ENCODE peak calls at places on chromosomes 4 and X, in eight cellular contexts. E is hepatocyte, X is neural progenitor cell, L is HCT116, I is OCI-LY7, T is PC-3, C is GM23338, H is SK-N-SH. D is an unnamed sample.

GRCh38 chr4:121668368-121669162 is 28.2 kb downstream of the ANXA5 start:
- DNase-seq in C (no peak), L (no peak), H (no peak), T (peak; percentile 59), I (no peak), E (no peak), X (no peak), D (no peak)

GRCh38 chr4:136400829-136401228 is 1131.5 kb downstream of the PCDH18 start:
- DNase-seq in H (peak; percentile 8), X (peak; percentile 54), E (no peak), L (no peak), I (no peak), C (peak; percentile 34), T (no peak), D (no peak)

GRCh38 chrX:122586831-122587230 is 597.2 kb upstream of the GRIA3 start:
- DNase-seq in E (no peak), X (no peak), T (no peak), C (no peak), I (no peak), H (no peak), L (no peak), D (no peak)

GRCh38 chr4:165294907-165295306 is 32.6 kb upstream of the MSMO1 start:
- DNase-seq in H (no peak), C (peak; percentile 18), T (no peak), X (peak; percentile 32), I (peak; percentile 77), E (no peak), L (no peak), D (no peak)

GRCh38 chr4:54277691-54278090 is 48.6 kb downstream of the PDGFRA start:
- DNase-seq in X (no peak), I (no peak), L (no peak), C (no peak), H (no peak), E (peak; percentile 38), T (peak; percentile 75), D (no peak)

GRCh38 chr4:116016201-116016600 is 902.8 kb upstream of the NDST4 start:
- DNase-seq in I (no peak), C (peak; percentile 12), H (no peak), X (no peak), T (peak; percentile 92), L (peak; percentile 18), E (no peak), D (peak; percentile 54)

GRCh38 chr4:113471141-113471860 is 290.2 kb downstream of the CAMK2D start:
- DNase-seq in E (no peak), C (no peak), X (no peak), H (no peak), L (no peak), I (no peak), T (no peak), D (no peak)

GRCh38 chrX:115894087-115894486 is 276.5 kb upstream of the AGTR2 start:
- DNase-seq in E (no peak), C (no peak), L (peak; percentile 2), X (peak; percentile 13), H (peak; percentile 62), I (no peak), T (peak; percentile 65), D (peak; percentile 39)

GRCh38 chr4:24274401-24275035 is 309.8 kb downstream of the DHX15 start:
- DNase-seq in L (no peak), H (no peak), I (no peak), C (no peak), E (no peak), T (peak; percentile 1), X (no peak), D (no peak)

GRCh38 chr4:36206586-36206985 is 37.7 kb downstream of the ARAP2 start:
- DNase-seq in C (no peak), T (no peak), H (no peak), I (no peak), L (no peak), E (no peak), X (no peak), D (no peak)

GRCh38 chrX:53287493-53288138 is 6.2 kb upstream of the IQSEC2 start:
- DNase-seq in T (peak; percentile 84), I (peak; percentile 18), X (no peak), E (peak; percentile 60), H (peak; percentile 79), C (no peak), L (peak; percentile 22), D (no peak)

GRCh38 chr4:185467101-185467500 is 4.4 kb downstream of the CCDC110 start:
- DNase-seq in L (no peak), I (no peak), X (no peak), T (no peak), H (no peak), C (no peak), E (no peak), D (no peak)

GRCh38 chrX:140860718-140861117 is 141.7 kb upstream of the SPANXB1 start:
- DNase-seq in H (no peak), E (no peak), X (no peak), I (no peak), L (no peak), C (no peak), T (no peak), D (no peak)

GRCh38 chrX:1448793-1449580 is 3.7 kb downstream of the ASMTL start:
- DNase-seq in C (no peak), E (no peak), L (no peak), H (no peak), X (no peak), I (no peak), T (no peak), D (no peak)

GRCh38 chr4:118353452-118353851 is 649 bp upstream of the PRSS12 start:
- DNase-seq in E (no peak), H (peak; percentile 26), T (peak; percentile 3), L (no peak), I (no peak), C (peak; percentile 27), X (peak; percentile 54), D (no peak)

GRCh38 chr4:133802741-133803140 is 398.8 kb downstream of the PABPC4L start:
- DNase-seq in H (no peak), C (no peak), L (no peak), T (peak; percentile 59), I (no peak), E (no peak), X (no peak), D (no peak)

GRCh38 chrX:74924449-74925209 is 623 bp downstream of the NEXMIF start:
- DNase-seq in H (peak; percentile 65), T (no peak), E (peak; percentile 63), X (peak; percentile 52), L (no peak), I (no peak), C (peak; percentile 50), D (peak; percentile 65)

GRCh38 chrX:153700967-153701366 is 13.2 kb downstream of the SLC6A8 start:
- DNase-seq in H (no peak), C (no peak), X (no peak), T (no peak), L (no peak), E (no peak), I (no peak), D (no peak)

GRCh38 chrX:153702350-153703035 is 14.8 kb downstream of the SLC6A8 start:
- DNase-seq in C (no peak), T (no peak), H (no peak), X (no peak), E (no peak), I (no peak), L (no peak), D (no peak)

GRCh38 chrX:153701706-153702105 is 14.0 kb downstream of the SLC6A8 start:
- DNase-seq in E (no peak), H (no peak), X (no peak), C (no peak), L (no peak), T (no peak), I (no peak), D (no peak)

GRCh38 chrX:153704021-153704526 is 16.3 kb downstream of the SLC6A8 start:
- DNase-seq in X (no peak), E (no peak), T (no peak), C (no peak), I (no peak), L (no peak), H (no peak), D (no peak)

DNA sequence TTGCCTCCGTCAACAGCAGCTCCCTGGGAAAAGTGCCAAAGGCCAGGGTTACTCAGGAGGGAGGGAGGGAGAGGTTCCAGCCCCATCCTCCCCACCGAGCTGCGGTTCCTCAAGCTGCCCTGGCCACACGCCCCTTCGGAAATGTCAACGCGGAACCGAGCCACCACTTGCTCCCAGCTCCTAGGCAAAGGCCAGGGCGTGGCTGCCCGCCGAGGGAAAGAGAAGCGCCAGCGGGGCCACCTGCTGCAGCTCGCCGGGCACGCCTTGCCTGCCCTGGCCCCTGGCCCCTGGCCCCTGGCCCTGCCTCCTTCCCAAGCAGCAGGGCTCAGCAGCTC is 15.3 kb downstream of the SLC6A8 start:
- DNase-seq in I (no peak), C (no peak), H (no peak), E (no peak), X (no peak), L (no peak), T (peak; percentile 72), D (no peak)
- H4K20me1 ChIP-seq in I (no peaks in the 10 kb centered on the region), C (no peaks in the 10 kb centered on the region), H (peaks cover 4% of the 10 kb centered on the region), E (no peaks in the 10 kb centered on the region), X (peaks cover 3% of the 10 kb centered on the region), L (no peaks in the 10 kb centered on the region), T (peaks cover 4% of the 10 kb centered on the region), D (no peaks in the 10 kb centered on the region)

GRCh38 chrX:66328950-66329596 is 165.0 kb downstream of the HEPH start:
- DNase-seq in I (no peak), E (no peak), C (no peak), T (no peak), H (no peak), L (no peak), X (no peak), D (no peak)
- TF ChIP-seq CTCF in I (no peak), E (no peak), C (no peak), T (no peak), H (no peak), L (no peak), X (no peak), D (no peak)

GRCh38 chr4:87068591-87069021 is 133.8 kb downstream of the AFF1 start:
- DNase-seq in E (peak; percentile 54), L (no peak), I (peak; percentile 53), T (no peak), C (no peak), H (peak; percentile 46), X (no peak), D (no peak)
- TF ChIP-seq EZH2phosphoT487 in E (no peak), L (no peak), I (no peak), T (no peak), C (no peak), H (no peak), X (no peak), D (no peak)

GRCh38 chrX:44881549-44881948 is 8.6 kb downstream of the KDM6A start:
- DNase-seq in L (no peak), X (no peak), H (no peak), I (no peak), T (no peak), C (no peak), E (no peak), D (no peak)
- H4K20me1 ChIP-seq in L (no peaks in the 10 kb centered on the region), X (peaks cover 43% of the 10 kb centered on the region), H (peaks cover 73% of the 10 kb centered on the region), I (no peaks in the 10 kb centered on the region), T (peaks cover 53% of the 10 kb centered on the region), C (peaks cover 12% of the 10 kb centered on the region), E (peaks cover 90% of the 10 kb centered on the region), D (peaks cover 6% of the 10 kb centered on the region)

DNA sequence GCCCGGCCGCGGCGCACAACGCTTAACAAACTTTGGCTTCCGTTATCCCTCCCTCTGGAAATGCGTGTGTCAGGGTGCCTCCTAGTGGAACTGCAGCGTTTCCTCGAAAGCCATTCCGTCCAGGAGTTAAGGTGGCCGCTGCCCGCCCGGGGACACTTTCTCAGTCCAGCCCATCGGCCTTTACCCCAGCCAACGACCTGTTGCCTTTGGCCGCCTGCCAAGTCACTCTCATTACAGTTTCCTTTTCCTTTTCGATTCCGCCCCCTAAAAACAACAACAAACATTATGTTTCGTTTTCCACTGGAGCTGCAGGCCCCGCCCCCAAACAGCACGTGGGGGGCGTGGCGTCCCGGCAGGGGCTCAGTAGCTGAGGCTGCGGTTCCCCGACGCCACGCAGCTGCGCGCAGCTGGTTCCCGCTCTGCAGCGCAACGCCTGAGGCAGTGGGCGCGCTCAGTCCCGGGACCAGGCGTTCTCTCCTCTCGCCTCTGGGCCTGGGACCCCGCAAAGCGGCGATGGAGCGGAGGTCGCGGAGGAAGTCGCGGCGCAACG is at the start of gene HERC5:
- DNase-seq in E (peak; percentile 93), H (peak; percentile 93), C (peak; percentile 95), I (peak; percentile 80), L (peak; percentile 85), T (peak; percentile 85), X (peak; percentile 93), D (peak; percentile 97)
- TF ChIP-seq CTCF in E (peak; percentile 87), H (peak; percentile 71), C (peak; percentile 89), I (peak; percentile 44), L (peak; percentile 60), T (peak; percentile 64), X (peak; percentile 72), D (peak; percentile 24)

D was measured in MM.1S.